ENCODE peak calls at places on chromosome 6, in ten cellular contexts. One of them, this sample, is unnamed.

GRCh38 chr6:89295981-89296380 is 19.1 kb downstream of the GABRR2 start:
- DNase-seq in heart left ventricle: no peak
- DNase-seq in upper lobe of left lung: no peak
- DNase-seq in left ventricle myocardium inferior: no peak
- DNase-seq in Peyer's patch: no peak
- DNase-seq in progenitor cell of endocrine pancreas: no peak
- DNase-seq in astrocyte: no peak
- DNase-seq in right lobe of liver: no peak
- DNase-seq in dorsolateral prefrontal cortex: no peak
- DNase-seq in lung: no peak
- DNase-seq in this sample: no peak

GRCh38 chr6:136113736-136114173 is 136.4 kb downstream of the MTFR2 start:
- DNase-seq in heart left ventricle: peak
- DNase-seq in upper lobe of left lung: peak
- DNase-seq in left ventricle myocardium inferior: peak
- DNase-seq in Peyer's patch: no peak
- DNase-seq in progenitor cell of endocrine pancreas: no peak
- DNase-seq in astrocyte: peak
- DNase-seq in right lobe of liver: no peak
- DNase-seq in dorsolateral prefrontal cortex: peak
- DNase-seq in lung: peak
- DNase-seq in this sample: no peak

GRCh38 chr6:148508401-148509151 is 165.9 kb downstream of the SASH1 start:
- DNase-seq in heart left ventricle: no peak
- DNase-seq in upper lobe of left lung: no peak
- DNase-seq in left ventricle myocardium inferior: no peak
- DNase-seq in Peyer's patch: no peak
- DNase-seq in progenitor cell of endocrine pancreas: no peak
- DNase-seq in astrocyte: peak
- DNase-seq in right lobe of liver: no peak
- DNase-seq in dorsolateral prefrontal cortex: no peak
- DNase-seq in lung: no peak
- DNase-seq in this sample: no peak

GRCh38 chr6:167122827-167123657 is at the start of gene CCR6:
- DNase-seq in heart left ventricle: no peak
- DNase-seq in upper lobe of left lung: no peak
- DNase-seq in left ventricle myocardium inferior: no peak
- DNase-seq in Peyer's patch: no peak
- DNase-seq in progenitor cell of endocrine pancreas: no peak
- DNase-seq in astrocyte: no peak
- DNase-seq in right lobe of liver: no peak
- DNase-seq in dorsolateral prefrontal cortex: no peak
- DNase-seq in lung: no peak
- DNase-seq in this sample: peak

GRCh38 chr6:20811112-20811746 is 277.0 kb downstream of the CDKAL1 start:
- DNase-seq in heart left ventricle: no peak
- DNase-seq in upper lobe of left lung: no peak
- DNase-seq in left ventricle myocardium inferior: no peak
- DNase-seq in Peyer's patch: no peak
- DNase-seq in progenitor cell of endocrine pancreas: no peak
- DNase-seq in astrocyte: peak
- DNase-seq in right lobe of liver: no peak
- DNase-seq in dorsolateral prefrontal cortex: no peak
- DNase-seq in lung: no peak
- DNase-seq in this sample: no peak

GRCh38 chr6:144730088-144730640 is 445.0 kb downstream of the UTRN start:
- DNase-seq in heart left ventricle: no peak
- DNase-seq in upper lobe of left lung: no peak
- DNase-seq in left ventricle myocardium inferior: no peak
- DNase-seq in Peyer's patch: no peak
- DNase-seq in progenitor cell of endocrine pancreas: no peak
- DNase-seq in astrocyte: no peak
- DNase-seq in right lobe of liver: no peak
- DNase-seq in dorsolateral prefrontal cortex: no peak
- DNase-seq in lung: no peak
- DNase-seq in this sample: no peak

GRCh38 chr6:149045404-149045803 is 272.1 kb upstream of the TAB2 start:
- DNase-seq in heart left ventricle: no peak
- DNase-seq in upper lobe of left lung: no peak
- DNase-seq in left ventricle myocardium inferior: no peak
- DNase-seq in Peyer's patch: no peak
- DNase-seq in progenitor cell of endocrine pancreas: no peak
- DNase-seq in astrocyte: no peak
- DNase-seq in right lobe of liver: no peak
- DNase-seq in dorsolateral prefrontal cortex: no peak
- DNase-seq in lung: no peak
- DNase-seq in this sample: no peak

GRCh38 chr6:7016238-7016637 is 91.5 kb upstream of the RREB1 start:
- DNase-seq in heart left ventricle: no peak
- DNase-seq in upper lobe of left lung: no peak
- DNase-seq in left ventricle myocardium inferior: no peak
- DNase-seq in Peyer's patch: no peak
- DNase-seq in progenitor cell of endocrine pancreas: no peak
- DNase-seq in astrocyte: no peak
- DNase-seq in right lobe of liver: no peak
- DNase-seq in dorsolateral prefrontal cortex: no peak
- DNase-seq in lung: no peak
- DNase-seq in this sample: no peak

GRCh38 chr6:160306284-160306683 is 41.9 kb upstream of the SLC22A3 start:
- DNase-seq in heart left ventricle: no peak
- DNase-seq in upper lobe of left lung: no peak
- DNase-seq in left ventricle myocardium inferior: no peak
- DNase-seq in Peyer's patch: no peak
- DNase-seq in progenitor cell of endocrine pancreas: no peak
- DNase-seq in astrocyte: no peak
- DNase-seq in right lobe of liver: no peak
- DNase-seq in dorsolateral prefrontal cortex: peak
- DNase-seq in lung: no peak
- DNase-seq in this sample: no peak

GRCh38 chr6:107794771-107795170 is 29.3 kb downstream of the SCML4 start:
- DNase-seq in heart left ventricle: no peak
- DNase-seq in upper lobe of left lung: no peak
- DNase-seq in left ventricle myocardium inferior: no peak
- DNase-seq in Peyer's patch: no peak
- DNase-seq in progenitor cell of endocrine pancreas: no peak
- DNase-seq in astrocyte: no peak
- DNase-seq in right lobe of liver: no peak
- DNase-seq in dorsolateral prefrontal cortex: no peak
- DNase-seq in lung: no peak
- DNase-seq in this sample: no peak

GRCh38 chr6:160992323-160993314 is 1.1 kb downstream of the MAP3K4 start:
- DNase-seq in heart left ventricle: no peak
- DNase-seq in upper lobe of left lung: peak
- DNase-seq in left ventricle myocardium inferior: peak
- DNase-seq in Peyer's patch: peak
- DNase-seq in progenitor cell of endocrine pancreas: no peak
- DNase-seq in astrocyte: peak
- DNase-seq in right lobe of liver: peak
- DNase-seq in dorsolateral prefrontal cortex: peak
- DNase-seq in lung: no peak
- DNase-seq in this sample: no peak

GRCh38 chr6:13351271-13351670 is 22.9 kb upstream of the TBC1D7 start:
- DNase-seq in heart left ventricle: no peak
- DNase-seq in upper lobe of left lung: no peak
- DNase-seq in left ventricle myocardium inferior: no peak
- DNase-seq in Peyer's patch: no peak
- DNase-seq in progenitor cell of endocrine pancreas: no peak
- DNase-seq in astrocyte: no peak
- DNase-seq in right lobe of liver: no peak
- DNase-seq in dorsolateral prefrontal cortex: no peak
- DNase-seq in lung: no peak
- DNase-seq in this sample: no peak

GRCh38 chr6:14316911-14317535 is 199.5 kb downstream of the CD83 start:
- DNase-seq in heart left ventricle: no peak
- DNase-seq in upper lobe of left lung: peak
- DNase-seq in left ventricle myocardium inferior: no peak
- DNase-seq in Peyer's patch: peak
- DNase-seq in progenitor cell of endocrine pancreas: no peak
- DNase-seq in astrocyte: no peak
- DNase-seq in right lobe of liver: peak
- DNase-seq in dorsolateral prefrontal cortex: no peak
- DNase-seq in lung: no peak
- DNase-seq in this sample: no peak

GRCh38 chr6:3367630-3368029 is 89.2 kb downstream of the SLC22A23 start:
- DNase-seq in heart left ventricle: no peak
- DNase-seq in upper lobe of left lung: no peak
- DNase-seq in left ventricle myocardium inferior: no peak
- DNase-seq in Peyer's patch: no peak
- DNase-seq in progenitor cell of endocrine pancreas: no peak
- DNase-seq in astrocyte: no peak
- DNase-seq in right lobe of liver: no peak
- DNase-seq in dorsolateral prefrontal cortex: no peak
- DNase-seq in lung: no peak
- DNase-seq in this sample: no peak

GRCh38 chr6:122673345-122673961 is 63.2 kb downstream of the PKIB start:
- DNase-seq in heart left ventricle: no peak
- DNase-seq in upper lobe of left lung: no peak
- DNase-seq in left ventricle myocardium inferior: no peak
- DNase-seq in Peyer's patch: no peak
- DNase-seq in progenitor cell of endocrine pancreas: no peak
- DNase-seq in astrocyte: peak
- DNase-seq in right lobe of liver: no peak
- DNase-seq in dorsolateral prefrontal cortex: no peak
- DNase-seq in lung: no peak
- DNase-seq in this sample: no peak

GRCh38 chr6:3371222-3371949 is 85.5 kb downstream of the SLC22A23 start:
- DNase-seq in heart left ventricle: no peak
- DNase-seq in upper lobe of left lung: no peak
- DNase-seq in left ventricle myocardium inferior: no peak
- DNase-seq in Peyer's patch: no peak
- DNase-seq in progenitor cell of endocrine pancreas: no peak
- DNase-seq in astrocyte: no peak
- DNase-seq in right lobe of liver: no peak
- DNase-seq in dorsolateral prefrontal cortex: no peak
- DNase-seq in lung: no peak
- DNase-seq in this sample: no peak

GRCh38 chr6:49072146-49072545 is 390.9 kb downstream of the MMUT start:
- DNase-seq in heart left ventricle: no peak
- DNase-seq in upper lobe of left lung: no peak
- DNase-seq in left ventricle myocardium inferior: no peak
- DNase-seq in Peyer's patch: no peak
- DNase-seq in progenitor cell of endocrine pancreas: no peak
- DNase-seq in astrocyte: no peak
- DNase-seq in right lobe of liver: no peak
- DNase-seq in dorsolateral prefrontal cortex: no peak
- DNase-seq in lung: no peak
- DNase-seq in this sample: no peak

GRCh38 chr6:52760105-52760765 is 3.0 kb downstream of the GSTA2 start:
- DNase-seq in heart left ventricle: no peak
- DNase-seq in upper lobe of left lung: no peak
- DNase-seq in left ventricle myocardium inferior: no peak
- DNase-seq in Peyer's patch: no peak
- DNase-seq in progenitor cell of endocrine pancreas: no peak
- DNase-seq in astrocyte: no peak
- DNase-seq in right lobe of liver: no peak
- DNase-seq in dorsolateral prefrontal cortex: no peak
- DNase-seq in lung: no peak
- DNase-seq in this sample: no peak

GRCh38 chr6:81465859-81466258 is 286.6 kb downstream of the TENT5A start:
- DNase-seq in heart left ventricle: no peak
- DNase-seq in upper lobe of left lung: no peak
- DNase-seq in left ventricle myocardium inferior: no peak
- DNase-seq in Peyer's patch: no peak
- DNase-seq in progenitor cell of endocrine pancreas: no peak
- DNase-seq in astrocyte: no peak
- DNase-seq in right lobe of liver: no peak
- DNase-seq in dorsolateral prefrontal cortex: no peak
- DNase-seq in lung: no peak
- DNase-seq in this sample: no peak
- TF ChIP-seq CTCF in heart left ventricle: peak
- TF ChIP-seq CTCF in upper lobe of left lung: peak
- TF ChIP-seq CTCF in left ventricle myocardium inferior: peak
- TF ChIP-seq CTCF in Peyer's patch: peak
- TF ChIP-seq CTCF in progenitor cell of endocrine pancreas: peak
- TF ChIP-seq CTCF in astrocyte: peak
- TF ChIP-seq CTCF in right lobe of liver: peak
- TF ChIP-seq CTCF in dorsolateral prefrontal cortex: peak
- TF ChIP-seq CTCF in lung: no peak
- TF ChIP-seq CTCF in this sample: no peak

GRCh38 chr6:141313986-141314385 is 818.7 kb upstream of the GJE1 start:
- DNase-seq in heart left ventricle: no peak
- DNase-seq in upper lobe of left lung: no peak
- DNase-seq in left ventricle myocardium inferior: no peak
- DNase-seq in Peyer's patch: no peak
- DNase-seq in progenitor cell of endocrine pancreas: no peak
- DNase-seq in astrocyte: no peak
- DNase-seq in right lobe of liver: no peak
- DNase-seq in dorsolateral prefrontal cortex: no peak
- DNase-seq in lung: no peak
- DNase-seq in this sample: no peak

GRCh38 chr6:141303907-141304306 is 828.8 kb upstream of the GJE1 start:
- DNase-seq in heart left ventricle: no peak
- DNase-seq in upper lobe of left lung: no peak
- DNase-seq in left ventricle myocardium inferior: no peak
- DNase-seq in Peyer's patch: no peak
- DNase-seq in progenitor cell of endocrine pancreas: no peak
- DNase-seq in astrocyte: no peak
- DNase-seq in right lobe of liver: no peak
- DNase-seq in dorsolateral prefrontal cortex: no peak
- DNase-seq in lung: no peak
- DNase-seq in this sample: no peak

GRCh38 chr6:141307309-141307998 is 825.3 kb upstream of the GJE1 start:
- DNase-seq in heart left ventricle: no peak
- DNase-seq in upper lobe of left lung: no peak
- DNase-seq in left ventricle myocardium inferior: no peak
- DNase-seq in Peyer's patch: no peak
- DNase-seq in progenitor cell of endocrine pancreas: no peak
- DNase-seq in astrocyte: no peak
- DNase-seq in right lobe of liver: no peak
- DNase-seq in dorsolateral prefrontal cortex: no peak
- DNase-seq in lung: no peak
- DNase-seq in this sample: no peak

GRCh38 chr6:141309295-141309694 is 823.4 kb upstream of the GJE1 start:
- DNase-seq in heart left ventricle: no peak
- DNase-seq in upper lobe of left lung: no peak
- DNase-seq in left ventricle myocardium inferior: no peak
- DNase-seq in Peyer's patch: no peak
- DNase-seq in progenitor cell of endocrine pancreas: no peak
- DNase-seq in astrocyte: no peak
- DNase-seq in right lobe of liver: no peak
- DNase-seq in dorsolateral prefrontal cortex: no peak
- DNase-seq in lung: no peak
- DNase-seq in this sample: no peak
- TF ChIP-seq CTCF in heart left ventricle: no peak
- TF ChIP-seq CTCF in upper lobe of left lung: no peak
- TF ChIP-seq CTCF in left ventricle myocardium inferior: peak
- TF ChIP-seq CTCF in Peyer's patch: peak
- TF ChIP-seq CTCF in progenitor cell of endocrine pancreas: no peak
- TF ChIP-seq CTCF in astrocyte: no peak
- TF ChIP-seq CTCF in right lobe of liver: no peak
- TF ChIP-seq CTCF in dorsolateral prefrontal cortex: no peak
- TF ChIP-seq CTCF in lung: no peak
- TF ChIP-seq CTCF in this sample: no peak

GRCh38 chr6:17268114-17268513 is 13.0 kb upstream of the RBM24 start:
- DNase-seq in heart left ventricle: no peak
- DNase-seq in upper lobe of left lung: no peak
- DNase-seq in left ventricle myocardium inferior: no peak
- DNase-seq in Peyer's patch: no peak
- DNase-seq in progenitor cell of endocrine pancreas: no peak
- DNase-seq in astrocyte: peak
- DNase-seq in right lobe of liver: no peak
- DNase-seq in dorsolateral prefrontal cortex: no peak
- DNase-seq in lung: no peak
- DNase-seq in this sample: no peak
- TF ChIP-seq CTCF in heart left ventricle: no peak
- TF ChIP-seq CTCF in upper lobe of left lung: no peak
- TF ChIP-seq CTCF in left ventricle myocardium inferior: no peak
- TF ChIP-seq CTCF in Peyer's patch: no peak
- TF ChIP-seq CTCF in progenitor cell of endocrine pancreas: no peak
- TF ChIP-seq CTCF in astrocyte: no peak
- TF ChIP-seq CTCF in right lobe of liver: no peak
- TF ChIP-seq CTCF in dorsolateral prefrontal cortex: no peak
- TF ChIP-seq CTCF in lung: no peak
- TF ChIP-seq CTCF in this sample: no peak

GRCh38 chr6:83062225-83062624 is 3.4 kb downstream of the UBE3D start:
- DNase-seq in heart left ventricle: no peak
- DNase-seq in upper lobe of left lung: no peak
- DNase-seq in left ventricle myocardium inferior: no peak
- DNase-seq in Peyer's patch: no peak
- DNase-seq in progenitor cell of endocrine pancreas: no peak
- DNase-seq in astrocyte: no peak
- DNase-seq in right lobe of liver: no peak
- DNase-seq in dorsolateral prefrontal cortex: no peak
- DNase-seq in lung: no peak
- DNase-seq in this sample: no peak
- TF ChIP-seq CTCF in heart left ventricle: no peak
- TF ChIP-seq CTCF in upper lobe of left lung: no peak
- TF ChIP-seq CTCF in left ventricle myocardium inferior: no peak
- TF ChIP-seq CTCF in Peyer's patch: no peak
- TF ChIP-seq CTCF in progenitor cell of endocrine pancreas: no peak
- TF ChIP-seq CTCF in astrocyte: no peak
- TF ChIP-seq CTCF in right lobe of liver: no peak
- TF ChIP-seq CTCF in dorsolateral prefrontal cortex: no peak
- TF ChIP-seq CTCF in lung: no peak
- TF ChIP-seq CTCF in this sample: no peak

This sample was measured in activated B cell treated with CpG ODN at 0.5 μM for 24 hours.